ENCODE peak calls at places on chromosomes 1 and 21, in nine cellular contexts. One of them, this sample, is unnamed. For H3K36me3, the result is how much of the 10 kb centered on the place peaks cover.

GRCh38 chr1:179867493-179868330 is 9.9 kb downstream of the TOR1AIP2 start:
- DNase-seq in GM12878: no peak
- DNase-seq in hepatocyte: peak
- DNase-seq in HCT116: no peak
- DNase-seq in fibroblast of lung: peak
- DNase-seq in GM23338: peak
- DNase-seq in PC-9: no peak
- DNase-seq in HepG2: peak
- DNase-seq in GM23248: peak
- DNase-seq in this sample: no peak

GRCh38 chr21:34147835-34148804 is 74.7 kb downstream of the MRPS6 start:
- DNase-seq in GM12878: no peak
- DNase-seq in hepatocyte: no peak
- DNase-seq in HCT116: no peak
- DNase-seq in fibroblast of lung: peak
- DNase-seq in GM23338: no peak
- DNase-seq in PC-9: no peak
- DNase-seq in HepG2: no peak
- DNase-seq in GM23248: peak
- DNase-seq in this sample: no peak

GRCh38 chr1:178126790-178127189 is 32.9 kb downstream of the RASAL2 start:
- DNase-seq in GM12878: no peak
- DNase-seq in hepatocyte: peak
- DNase-seq in HCT116: peak
- DNase-seq in fibroblast of lung: peak
- DNase-seq in GM23338: no peak
- DNase-seq in PC-9: peak
- DNase-seq in HepG2: peak
- DNase-seq in GM23248: peak
- DNase-seq in this sample: no peak

GRCh38 chr1:19926296-19927129 is 3.1 kb upstream of the PLA2G2E start:
- DNase-seq in GM12878: no peak
- DNase-seq in hepatocyte: peak
- DNase-seq in HCT116: peak
- DNase-seq in fibroblast of lung: peak
- DNase-seq in GM23338: no peak
- DNase-seq in PC-9: peak
- DNase-seq in HepG2: peak
- DNase-seq in GM23248: no peak
- DNase-seq in this sample: no peak

GRCh38 chr1:30410153-30410851 is 313.1 kb downstream of the MATN1 start:
- DNase-seq in GM12878: no peak
- DNase-seq in hepatocyte: no peak
- DNase-seq in HCT116: no peak
- DNase-seq in fibroblast of lung: no peak
- DNase-seq in GM23338: no peak
- DNase-seq in PC-9: no peak
- DNase-seq in HepG2: no peak
- DNase-seq in GM23248: no peak
- DNase-seq in this sample: no peak

GRCh38 chr1:173477286-173478098 is at the start of gene PRDX6:
- DNase-seq in GM12878: no peak
- DNase-seq in hepatocyte: peak
- DNase-seq in HCT116: peak
- DNase-seq in fibroblast of lung: peak
- DNase-seq in GM23338: peak
- DNase-seq in PC-9: peak
- DNase-seq in HepG2: peak
- DNase-seq in GM23248: peak
- DNase-seq in this sample: no peak

GRCh38 chr1:112904071-112904830 is 51.7 kb downstream of the SLC16A1 start:
- DNase-seq in GM12878: no peak
- DNase-seq in hepatocyte: peak
- DNase-seq in HCT116: peak
- DNase-seq in fibroblast of lung: peak
- DNase-seq in GM23338: no peak
- DNase-seq in PC-9: peak
- DNase-seq in HepG2: no peak
- DNase-seq in GM23248: peak
- DNase-seq in this sample: no peak

GRCh38 chr1:30760596-30761311 is 3.2 kb upstream of the LAPTM5 start:
- DNase-seq in GM12878: no peak
- DNase-seq in hepatocyte: no peak
- DNase-seq in HCT116: no peak
- DNase-seq in fibroblast of lung: no peak
- DNase-seq in GM23338: no peak
- DNase-seq in PC-9: no peak
- DNase-seq in HepG2: no peak
- DNase-seq in GM23248: no peak
- DNase-seq in this sample: no peak

GRCh38 chr21:42218836-42219605 is at the start of gene ABCG1:
- DNase-seq in GM12878: no peak
- DNase-seq in hepatocyte: peak
- DNase-seq in HCT116: no peak
- DNase-seq in fibroblast of lung: peak
- DNase-seq in GM23338: peak
- DNase-seq in PC-9: no peak
- DNase-seq in HepG2: no peak
- DNase-seq in GM23248: peak
- DNase-seq in this sample: no peak

GRCh38 chr1:170239445-170239844 is 93.7 kb downstream of the NTMT2 start:
- DNase-seq in GM12878: no peak
- DNase-seq in hepatocyte: no peak
- DNase-seq in HCT116: no peak
- DNase-seq in fibroblast of lung: peak
- DNase-seq in GM23338: no peak
- DNase-seq in PC-9: no peak
- DNase-seq in HepG2: no peak
- DNase-seq in GM23248: peak
- DNase-seq in this sample: no peak

GRCh38 chr1:112618114-112618720 is 724 bp downstream of the ST7L start:
- DNase-seq in GM12878: no peak
- DNase-seq in hepatocyte: peak
- DNase-seq in HCT116: no peak
- DNase-seq in fibroblast of lung: peak
- DNase-seq in GM23338: no peak
- DNase-seq in PC-9: no peak
- DNase-seq in HepG2: no peak
- DNase-seq in GM23248: peak
- DNase-seq in this sample: no peak

GRCh38 chr1:193070395-193070753 is 11.0 kb downstream of the RO60 start:
- DNase-seq in GM12878: no peak
- DNase-seq in hepatocyte: no peak
- DNase-seq in HCT116: no peak
- DNase-seq in fibroblast of lung: no peak
- DNase-seq in GM23338: no peak
- DNase-seq in PC-9: no peak
- DNase-seq in HepG2: no peak
- DNase-seq in GM23248: no peak
- DNase-seq in this sample: no peak

GRCh38 chr1:225476538-225476988 is 48.7 kb upstream of the LBR start:
- DNase-seq in GM12878: no peak
- DNase-seq in hepatocyte: no peak
- DNase-seq in HCT116: no peak
- DNase-seq in fibroblast of lung: peak
- DNase-seq in GM23338: no peak
- DNase-seq in PC-9: no peak
- DNase-seq in HepG2: peak
- DNase-seq in GM23248: no peak
- DNase-seq in this sample: no peak

GRCh38 chr1:21165632-21166031 is 11.1 kb downstream of the EIF4G3 start:
- DNase-seq in GM12878: no peak
- DNase-seq in hepatocyte: no peak
- DNase-seq in HCT116: no peak
- DNase-seq in fibroblast of lung: peak
- DNase-seq in GM23338: no peak
- DNase-seq in PC-9: no peak
- DNase-seq in HepG2: no peak
- DNase-seq in GM23248: peak
- DNase-seq in this sample: no peak

GRCh38 chr1:229579101-229579651 is 20.7 kb upstream of the ABCB10 start:
- DNase-seq in GM12878: peak
- DNase-seq in hepatocyte: no peak
- DNase-seq in HCT116: no peak
- DNase-seq in fibroblast of lung: peak
- DNase-seq in GM23338: no peak
- DNase-seq in PC-9: no peak
- DNase-seq in HepG2: peak
- DNase-seq in GM23248: peak
- DNase-seq in this sample: no peak

GRCh38 chr1:175192111-175192629 is 406 bp downstream of the KIAA0040 start:
- DNase-seq in GM12878: no peak
- DNase-seq in hepatocyte: peak
- DNase-seq in HCT116: no peak
- DNase-seq in fibroblast of lung: no peak
- DNase-seq in GM23338: peak
- DNase-seq in PC-9: peak
- DNase-seq in HepG2: no peak
- DNase-seq in GM23248: peak
- DNase-seq in this sample: no peak

GRCh38 chr1:150288822-150289221 is 4.8 kb upstream of the MRPS21 start:
- DNase-seq in GM12878: no peak
- DNase-seq in hepatocyte: no peak
- DNase-seq in HCT116: no peak
- DNase-seq in fibroblast of lung: no peak
- DNase-seq in GM23338: no peak
- DNase-seq in PC-9: no peak
- DNase-seq in HepG2: no peak
- DNase-seq in GM23248: no peak
- DNase-seq in this sample: no peak
- H3K36me3 ChIP-seq in GM12878: under half
- H3K36me3 ChIP-seq in hepatocyte: under half
- H3K36me3 ChIP-seq in HCT116: under half
- H3K36me3 ChIP-seq in fibroblast of lung: under half
- H3K36me3 ChIP-seq in GM23338: under half
- H3K36me3 ChIP-seq in PC-9: under half
- H3K36me3 ChIP-seq in HepG2: under half
- H3K36me3 ChIP-seq in GM23248: under half
- H3K36me3 ChIP-seq in this sample: under half

DNA sequence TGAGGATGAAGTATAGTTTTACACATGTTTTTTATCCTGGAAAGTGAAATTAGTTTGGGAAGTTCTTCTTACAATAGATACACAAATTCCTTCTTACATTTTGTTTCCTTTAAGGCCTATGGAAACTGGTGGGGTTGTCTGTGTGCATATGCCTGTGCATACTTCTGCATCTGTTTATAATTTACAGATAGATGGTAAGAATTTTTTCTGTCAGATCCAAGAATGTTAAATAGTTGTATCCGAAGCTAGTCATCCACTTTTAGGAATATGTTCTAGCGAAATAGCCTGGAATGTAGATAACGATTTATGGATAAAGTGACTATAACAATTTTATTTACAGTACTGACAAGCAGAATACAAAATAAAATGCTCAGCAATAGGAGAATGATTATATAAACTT is 194.1 kb downstream of the ROR1 start:
- DNase-seq in GM12878: no peak
- DNase-seq in hepatocyte: no peak
- DNase-seq in HCT116: no peak
- DNase-seq in fibroblast of lung: no peak
- DNase-seq in GM23338: no peak
- DNase-seq in PC-9: no peak
- DNase-seq in HepG2: no peak
- DNase-seq in GM23248: peak
- DNase-seq in this sample: no peak
- TF ChIP-seq EZH2 in GM12878: no peak
- TF ChIP-seq EZH2 in hepatocyte: no peak
- TF ChIP-seq EZH2 in HCT116: no peak
- TF ChIP-seq EZH2 in fibroblast of lung: no peak
- TF ChIP-seq EZH2 in GM23338: no peak
- TF ChIP-seq EZH2 in PC-9: no peak
- TF ChIP-seq EZH2 in HepG2: no peak
- TF ChIP-seq EZH2 in GM23248: no peak
- TF ChIP-seq EZH2 in this sample: no peak

GRCh38 chr1:56517404-56518130 is 61.8 kb downstream of the PLPP3 start:
- DNase-seq in GM12878: no peak
- DNase-seq in hepatocyte: no peak
- DNase-seq in HCT116: no peak
- DNase-seq in fibroblast of lung: no peak
- DNase-seq in GM23338: no peak
- DNase-seq in PC-9: peak
- DNase-seq in HepG2: no peak
- DNase-seq in GM23248: no peak
- DNase-seq in this sample: no peak
- H3K36me3 ChIP-seq in GM12878: under half
- H3K36me3 ChIP-seq in hepatocyte: under half
- H3K36me3 ChIP-seq in HCT116: under half
- H3K36me3 ChIP-seq in fibroblast of lung: under half
- H3K36me3 ChIP-seq in GM23338: under half
- H3K36me3 ChIP-seq in PC-9: under half
- H3K36me3 ChIP-seq in HepG2: under half
- H3K36me3 ChIP-seq in GM23248: half or more
- H3K36me3 ChIP-seq in this sample: under half

GRCh38 chr1:246724001-246724724 is at the start of gene SCCPDH:
- DNase-seq in GM12878: no peak
- DNase-seq in hepatocyte: peak
- DNase-seq in HCT116: no peak
- DNase-seq in fibroblast of lung: peak
- DNase-seq in GM23338: peak
- DNase-seq in PC-9: no peak
- DNase-seq in HepG2: peak
- DNase-seq in GM23248: peak
- DNase-seq in this sample: no peak

GRCh38 chr1:246726255-246726679 is 2.1 kb downstream of the SCCPDH start:
- DNase-seq in GM12878: no peak
- DNase-seq in hepatocyte: no peak
- DNase-seq in HCT116: no peak
- DNase-seq in fibroblast of lung: no peak
- DNase-seq in GM23338: no peak
- DNase-seq in PC-9: no peak
- DNase-seq in HepG2: no peak
- DNase-seq in GM23248: no peak
- DNase-seq in this sample: no peak

GRCh38 chr1:246722720-246723119 is 1.5 kb upstream of the SCCPDH start:
- DNase-seq in GM12878: no peak
- DNase-seq in hepatocyte: no peak
- DNase-seq in HCT116: no peak
- DNase-seq in fibroblast of lung: no peak
- DNase-seq in GM23338: no peak
- DNase-seq in PC-9: no peak
- DNase-seq in HepG2: no peak
- DNase-seq in GM23248: no peak
- DNase-seq in this sample: no peak

GRCh38 chr1:246725191-246725590 is 982 bp downstream of the SCCPDH start:
- DNase-seq in GM12878: no peak
- DNase-seq in hepatocyte: no peak
- DNase-seq in HCT116: no peak
- DNase-seq in fibroblast of lung: no peak
- DNase-seq in GM23338: no peak
- DNase-seq in PC-9: no peak
- DNase-seq in HepG2: no peak
- DNase-seq in GM23248: peak
- DNase-seq in this sample: no peak

DNA sequence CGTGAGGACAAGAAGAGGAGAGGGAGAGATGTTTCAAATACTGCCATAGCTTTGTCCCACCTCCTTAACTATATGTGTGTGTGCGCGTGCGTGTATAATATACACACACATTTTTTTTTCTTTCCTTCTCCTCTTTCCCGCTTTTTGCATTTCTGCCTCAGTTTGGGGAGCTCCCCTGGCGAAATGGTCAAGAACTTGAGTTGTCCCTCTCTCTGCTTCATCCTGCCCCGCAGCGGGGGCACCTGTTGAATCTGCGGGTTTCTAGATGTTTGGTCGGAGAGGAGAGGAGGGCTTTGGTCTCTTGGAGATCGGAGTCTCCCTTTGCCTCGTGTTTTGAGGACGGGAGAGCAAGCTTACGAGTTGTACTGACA is 501 bp downstream of the SCCPDH start:
- DNase-seq in GM12878: no peak
- DNase-seq in hepatocyte: peak
- DNase-seq in HCT116: no peak
- DNase-seq in fibroblast of lung: peak
- DNase-seq in GM23338: peak
- DNase-seq in PC-9: no peak
- DNase-seq in HepG2: no peak
- DNase-seq in GM23248: peak
- DNase-seq in this sample: no peak
- TF ChIP-seq EZH2 in GM12878: no peak
- TF ChIP-seq EZH2 in hepatocyte: no peak
- TF ChIP-seq EZH2 in HCT116: no peak
- TF ChIP-seq EZH2 in fibroblast of lung: no peak
- TF ChIP-seq EZH2 in GM23338: no peak
- TF ChIP-seq EZH2 in PC-9: no peak
- TF ChIP-seq EZH2 in HepG2: no peak
- TF ChIP-seq EZH2 in GM23248: no peak
- TF ChIP-seq EZH2 in this sample: no peak

This sample was measured in SK-N-MC.